ENCODE peak calls at places on chromosomes 2 and 18, in eight cellular contexts. X is psoas muscle; M is HCEC 1CT; H is stimulated activated CD4-positive, alpha-beta T cell treated with anti-CD3 and anti-CD28 coated beads, Interleukin-4, amount 100 ng/mL, for 48 hours; K is ovary; A is NCI-H748 treated with DMSO at 0.1 percent for 48 hours; S is AG10803; Z is NCI-H146. T is an unnamed sample.

GRCh38 chr2:187819624-187820023 is 265.4 kb upstream of the TFPI start:
- DNase-seq in X (no peak), M (no peak), H (no peak), K (no peak), A (no peak), S (no peak), Z (no peak), T (no peak)

GRCh38 chr2:71186973-71187372 is 39.9 kb downstream of the PAIP2B start:
- DNase-seq in X (no peak), M (no peak), H (no peak), K (no peak), A (no peak), S (no peak), Z (no peak), T (no peak)

GRCh38 chr18:74949611-74950010 is 259.3 kb downstream of the PTGR3 start:
- DNase-seq in X (no peak), M (no peak), H (no peak), K (no peak), A (no peak), S (no peak), Z (no peak), T (no peak)

GRCh38 chr2:81093031-81093430 is 788.5 kb upstream of the LRRTM1 start:
- DNase-seq in X (no peak), M (no peak), H (no peak), K (no peak), A (no peak), S (no peak), Z (no peak), T (no peak)

GRCh38 chr2:236489895-236490404 is 79.7 kb upstream of the ACKR3 start:
- DNase-seq in X (no peak), M (no peak), H (no peak), K (no peak), A (no peak), S (no peak), Z (no peak), T (no peak)

GRCh38 chr18:10020176-10020575 is 106.4 kb downstream of the VAPA start:
- DNase-seq in X (no peak), M (no peak), H (no peak), K (no peak), A (peak), S (peak), Z (peak), T (no peak)

GRCh38 chr2:159744363-159744762 is 32.1 kb downstream of the MARCHF7 start:
- DNase-seq in X (no peak), M (peak), H (no peak), K (no peak), A (no peak), S (peak), Z (no peak), T (no peak)

GRCh38 chr2:20423847-20424246 is 23.0 kb upstream of the RHOB start:
- DNase-seq in X (no peak), M (no peak), H (no peak), K (no peak), A (no peak), S (no peak), Z (no peak), T (no peak)

GRCh38 chr2:225310745-225311144 is 88.8 kb upstream of the NYAP2 start:
- DNase-seq in X (no peak), M (no peak), H (no peak), K (no peak), A (no peak), S (no peak), Z (no peak), T (no peak)

GRCh38 chr2:164964744-164965143 is 9.4 kb upstream of the SLC38A11 start:
- DNase-seq in X (no peak), M (no peak), H (no peak), K (no peak), A (no peak), S (peak), Z (no peak), T (no peak)

GRCh38 chr2:78861546-78861945 is 164.0 kb upstream of the REG3G start:
- DNase-seq in X (no peak), M (no peak), H (no peak), K (no peak), A (peak), S (no peak), Z (peak), T (no peak)

GRCh38 chr2:159124931-159125467 is 156.6 kb downstream of the TANC1 start:
- DNase-seq in X (no peak), M (no peak), H (no peak), K (no peak), A (no peak), S (peak), Z (no peak), T (no peak)

GRCh38 chr2:57758686-57759085 is 287.9 kb upstream of the VRK2 start:
- DNase-seq in X (no peak), M (no peak), H (no peak), K (no peak), A (no peak), S (no peak), Z (no peak), T (no peak)

T was measured in left lung.